ENCODE peak calls at places on chromosomes 6 and 20, in five cellular contexts. G is kidney epithelial cell, M is PC-9, W is stomach, U is brain microvascular endothelial cell. Z is an unnamed sample.

GRCh38 chr6:4349931-4350330 is 214.6 kb upstream of the ECI2 start:
- DNase-seq in G (no peak), M (no peak), W (no peak), U (no peak), Z (no peak)

GRCh38 chr6:1406306-1407058 is 17.1 kb downstream of the FOXF2 start:
- DNase-seq in G (no peak), M (no peak), U (peak; percentile 10), W (peak; percentile 24), Z (no peak)

GRCh38 chr20:5482791-5483190 is 166.0 kb upstream of the PROKR2 start:
- DNase-seq in M (no peak), U (peak; percentile 27), G (no peak), W (no peak), Z (no peak)

GRCh38 chr20:52601295-52601971 is 370.7 kb upstream of the TSHZ2 start:
- DNase-seq in W (no peak), U (no peak), G (no peak), M (no peak), Z (no peak)

GRCh38 chr20:22763257-22763906 is 179.0 kb upstream of the FOXA2 start:
- DNase-seq in G (no peak), M (peak; percentile 90), U (peak; percentile 47), W (peak; percentile 60), Z (no peak)

GRCh38 chr20:34998331-34998950 is 42.8 kb downstream of the MYH7B start:
- DNase-seq in W (no peak), U (no peak), G (no peak), M (no peak), Z (no peak)

GRCh38 chr6:79684821-79685220 is 53.7 kb downstream of the SH3BGRL2 start:
- DNase-seq in G (no peak), W (no peak), U (no peak), M (no peak), Z (no peak)

GRCh38 chr6:160085713-160086505 is 35.7 kb upstream of the SLC22A1 start:
- DNase-seq in W (no peak), U (no peak), M (no peak), G (no peak), Z (no peak)

GRCh38 chr20:54643761-54644160 is 168.4 kb downstream of the DOK5 start:
- DNase-seq in W (no peak), G (peak; percentile 37), U (peak; percentile 84), M (no peak), Z (no peak)

GRCh38 chr6:160519603-160520042 is 144.5 kb downstream of the LPA start:
- DNase-seq in G (no peak), U (no peak), M (no peak), W (no peak), Z (no peak)

GRCh38 chr6:106490030-106490429 is 129.5 kb downstream of the CRYBG1 start:
- DNase-seq in U (no peak), G (no peak), W (no peak), M (no peak), Z (no peak)

GRCh38 chr6:5302995-5303622 is 41.8 kb downstream of the FARS2 start:
- DNase-seq in M (peak; percentile 23), W (peak; percentile 76), U (no peak), G (no peak), Z (peak; percentile 60)

GRCh38 chr6:168154263-168154917 is 75.4 kb upstream of the FRMD1 start:
- DNase-seq in G (no peak), U (no peak), M (no peak), W (no peak), Z (no peak)

GRCh38 chr6:168676552-168677317 is 235.8 kb downstream of the SMOC2 start:
- DNase-seq in W (no peak), G (peak; percentile 26), U (no peak), M (no peak), Z (no peak)

GRCh38 chr20:38114353-38114791 is 50.7 kb downstream of the TGM2 start:
- DNase-seq in W (no peak), M (no peak), U (peak; percentile 79), G (no peak), Z (no peak)

GRCh38 chr6:52049252-52050050 is 38.0 kb downstream of the PKHD1 start:
- DNase-seq in G (no peak), W (no peak), U (peak; percentile 3), M (no peak), Z (peak; percentile 11)

GRCh38 chr6:160348552-160349441 is 619 bp downstream of the SLC22A3 start:
- DNase-seq in W (peak; percentile 53), U (no peak), G (no peak), M (no peak), Z (no peak)

GRCh38 chr6:43622541-43622940 is 6.5 kb downstream of the GTPBP2 start:
- DNase-seq in M (no peak), W (no peak), U (no peak), G (no peak), Z (no peak)

GRCh38 chr20:18288748-18289705 is 700 bp downstream of the ZNF133 start:
- DNase-seq in W (no peak), U (peak; percentile 17), M (no peak), G (no peak), Z (no peak)

GRCh38 chr6:106849676-106850332 is 124.7 kb downstream of the CD24 start:
- DNase-seq in W (no peak), M (no peak), U (no peak), G (no peak), Z (no peak)

GRCh38 chr20:9015984-9016324 is 52.9 kb upstream of the PLCB4 start:
- DNase-seq in G (peak; percentile 57), M (no peak), U (no peak), W (no peak), Z (no peak)

GRCh38 chr6:149450679-149451360 is 34.0 kb downstream of the ZC3H12D start:
- DNase-seq in W (peak; percentile 50), G (no peak), M (peak; percentile 17), U (no peak), Z (no peak)

GRCh38 chr6:165662041-165662491 is 975 bp downstream of the PDE10A start:
- DNase-seq in W (no peak), U (peak; percentile 29), M (no peak), G (no peak), Z (no peak)

GRCh38 chr6:12241493-12242214 is 48.5 kb upstream of the EDN1 start:
- DNase-seq in G (peak; percentile 21), M (peak; percentile 31), W (no peak), U (no peak), Z (no peak)

GRCh38 chr6:39843305-39844020 is 51.3 kb downstream of the DAAM2 start:
- DNase-seq in W (no peak), M (no peak), G (no peak), U (peak; percentile 46), Z (no peak)

GRCh38 chr6:15025416-15025815 is 220.5 kb upstream of the JARID2 start:
- DNase-seq in U (no peak), M (no peak), W (no peak), G (no peak), Z (no peak)

DNA sequence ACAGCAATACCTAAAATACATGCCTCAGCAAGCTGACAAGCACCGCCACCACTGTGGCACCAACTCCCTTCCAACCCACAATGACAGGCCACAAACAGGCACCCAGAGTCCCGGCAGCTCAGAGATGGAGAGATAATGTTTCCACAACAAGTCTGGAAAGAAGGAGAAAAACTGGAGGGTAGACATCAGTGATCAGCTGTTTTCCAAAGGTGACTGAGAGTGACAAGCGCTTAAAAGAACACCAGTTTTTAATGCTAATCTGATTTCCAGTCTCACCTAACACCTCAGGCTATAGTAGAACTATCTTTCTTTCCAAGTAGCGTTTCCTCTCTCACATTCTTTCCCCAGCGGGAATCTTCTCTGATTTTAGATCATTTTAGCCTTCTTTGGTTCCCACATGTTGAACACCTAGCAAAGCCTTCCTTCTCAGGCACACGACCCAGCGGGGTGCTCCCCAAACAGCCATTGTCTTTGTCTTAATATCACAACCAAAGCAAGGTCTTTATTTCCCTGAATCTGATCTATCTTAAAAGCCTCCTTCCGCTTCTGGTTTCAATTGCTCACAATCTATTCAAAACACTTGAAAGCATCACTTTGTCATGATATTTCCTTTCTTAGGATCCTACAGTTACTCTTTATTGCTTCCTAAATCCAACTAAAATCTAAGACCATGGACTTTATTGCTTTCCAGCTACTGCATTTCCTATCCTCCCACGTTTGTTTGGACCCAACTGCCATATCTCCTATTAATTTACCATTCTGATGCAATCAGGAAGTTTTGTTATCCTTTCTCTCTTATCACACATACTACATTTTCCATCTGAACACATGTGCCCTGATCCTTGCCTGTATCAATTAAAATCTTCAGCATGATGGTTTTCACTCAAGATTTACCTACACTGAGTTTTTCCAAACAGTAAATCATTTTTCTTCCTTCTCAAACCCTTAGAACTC is 282.7 kb downstream of the ADGB start:
- DNase-seq in M (no peak), G (no peak), W (no peak), U (no peak), Z (no peak)
- H3K4me3 ChIP-seq in M (no peak overlapping the region), G (no peak overlapping the region), W (no peak overlapping the region), U (no peak overlapping the region), Z (no peak overlapping the region)

DNA sequence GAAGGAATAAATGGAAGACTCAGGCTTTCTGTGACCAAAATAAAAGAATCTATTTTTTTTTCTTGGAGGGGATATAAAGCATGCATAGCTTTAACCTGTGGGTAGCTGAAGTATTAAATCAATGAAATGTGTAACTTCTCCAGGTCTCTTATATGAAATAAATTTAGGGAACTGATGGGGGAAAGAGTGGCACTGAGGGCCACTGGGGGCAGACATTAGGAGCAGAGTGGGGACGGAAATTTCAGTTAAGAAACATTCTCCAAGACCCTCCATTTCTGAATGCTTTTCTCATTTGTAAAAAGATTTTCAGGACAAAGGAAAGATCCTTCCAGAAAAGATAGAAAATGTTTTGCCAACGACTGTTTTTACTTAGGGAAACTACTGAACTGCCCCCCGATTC is 131.0 kb downstream of the GPX5 start:
- DNase-seq in M (no peak), G (no peak), W (no peak), U (no peak), Z (no peak)
- H3K4me3 ChIP-seq in M (peak overlapping the region; percentile 88), G (no peak overlapping the region), W (no peak overlapping the region), U (no peak overlapping the region), Z (no peak overlapping the region)

DNA sequence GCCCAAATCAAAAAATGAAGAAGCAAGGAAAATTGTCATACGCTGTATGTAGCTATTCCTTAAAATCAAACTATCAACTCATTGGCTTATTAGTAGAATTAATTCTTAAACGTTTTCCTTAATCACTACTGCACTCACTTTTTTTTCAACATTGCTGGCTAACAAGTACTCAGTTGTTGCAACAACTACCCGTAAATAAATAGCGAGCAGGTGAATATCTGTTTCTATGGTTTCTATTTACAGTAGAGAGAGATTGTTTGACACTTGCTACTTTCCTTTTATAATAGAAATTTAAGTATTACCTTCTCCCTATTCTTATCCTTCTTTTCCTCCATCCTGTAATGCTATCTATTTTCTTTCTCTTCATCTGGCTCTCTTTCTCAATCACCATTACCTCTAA is 25.1 kb downstream of the FRK start:
- DNase-seq in U (no peak), W (no peak), M (no peak), G (no peak), Z (no peak)
- H3K4me3 ChIP-seq in U (no peak overlapping the region), W (no peak overlapping the region), M (no peak overlapping the region), G (no peak overlapping the region), Z (no peak overlapping the region)

DNA sequence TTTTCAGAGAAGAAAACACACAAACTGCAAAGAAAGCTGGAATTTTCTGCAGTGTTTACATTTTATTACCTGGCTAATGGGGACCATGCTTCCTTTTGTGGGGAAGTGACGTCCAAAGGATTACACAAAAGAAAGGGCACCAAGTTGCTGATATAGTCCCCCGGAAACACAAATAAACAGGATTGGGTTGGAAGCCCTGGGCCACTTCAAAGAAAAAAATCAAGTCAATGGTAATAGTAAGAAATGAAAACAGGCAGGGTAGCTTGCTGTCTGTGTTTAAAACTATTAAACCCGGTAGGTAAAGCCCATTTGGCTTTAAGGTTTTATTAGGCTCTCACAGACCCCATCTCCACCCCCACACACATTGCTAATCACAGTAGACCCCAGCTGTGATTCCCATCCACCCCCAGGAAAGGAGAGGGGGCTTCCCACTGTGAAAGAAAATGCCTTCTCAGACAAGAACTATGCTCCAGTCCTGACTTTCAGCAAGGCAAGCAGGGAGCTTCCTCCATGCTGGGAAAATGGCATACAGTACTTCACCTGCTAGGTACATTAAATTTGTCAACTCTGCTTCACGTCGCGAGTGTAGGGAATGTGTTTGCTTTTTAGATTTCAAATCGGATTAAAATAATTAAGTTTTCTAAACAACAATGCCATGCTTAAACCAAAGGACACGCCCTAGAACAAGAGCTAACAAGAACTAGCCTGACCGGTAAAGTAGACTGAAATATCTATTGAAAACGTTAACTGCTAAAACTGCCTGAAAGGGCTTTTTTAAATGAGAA is 1.1 kb downstream of the PERP start:
- DNase-seq in W (no peak), U (no peak), G (no peak), M (no peak), Z (no peak)
- H3K4me3 ChIP-seq in W (peak overlapping the region; percentile 80), U (peak overlapping the region; percentile 77), G (peak overlapping the region; percentile 91), M (peak overlapping the region; percentile 86), Z (peak overlapping the region; percentile 76)